ENCODE peak calls at places on chromosomes 4 and X, in seven cellular contexts. D, R, I, G, O, Y and W are unnamed samples. For H3K4me1, the result is how much of the 10 kb centered on the place peaks cover.

GRCh38 chrX:107628662-107629532 is 587 bp downstream of the PRPS1 start:
- DNase-seq in D (peak), R (no peak), I (peak), G (peak), O (peak), Y (peak), W (no peak)

GRCh38 chr4:15649914-15650545 is 5.1 kb downstream of the FBXL5 start:
- DNase-seq in D (no peak), R (no peak), I (peak), G (peak), O (peak), Y (peak), W (peak)

GRCh38 chrX:150148749-150149672 is 210.7 kb upstream of the EOLA2 start:
- DNase-seq in D (no peak), R (no peak), I (no peak), G (peak), O (no peak), Y (no peak), W (no peak)

GRCh38 chrX:140766024-140766611 is 56.6 kb downstream of the LINC00632 start:
- DNase-seq in D (no peak), R (no peak), I (peak), G (peak), O (peak), Y (peak), W (no peak)

GRCh38 chr4:113006632-113007031 is 42.8 kb upstream of the ANK2 start:
- DNase-seq in D (no peak), R (no peak), I (no peak), G (no peak), O (no peak), Y (no peak), W (no peak)

GRCh38 chrX:119398974-119399771 is at the start of gene SLC25A43:
- DNase-seq in D (peak), R (peak), I (peak), G (no peak), O (peak), Y (peak), W (no peak)

GRCh38 chr4:162229670-162230069 is 65.9 kb upstream of the FSTL5 start:
- DNase-seq in D (no peak), R (no peak), I (no peak), G (no peak), O (no peak), Y (peak), W (peak)

GRCh38 chr4:15976456-15977096 is 13.6 kb upstream of the FGFBP2 start:
- DNase-seq in D (no peak), R (no peak), I (peak), G (no peak), O (no peak), Y (no peak), W (no peak)

GRCh38 chrX:113305496-113305895 is 464.9 kb upstream of the AMOT start:
- DNase-seq in D (no peak), R (no peak), I (no peak), G (peak), O (peak), Y (peak), W (no peak)

GRCh38 chrX:24594531-24594930 is 52.6 kb downstream of the PCYT1B start:
- DNase-seq in D (no peak), R (no peak), I (no peak), G (no peak), O (no peak), Y (no peak), W (no peak)
- H3K4me1 ChIP-seq in D (under half), R (under half), I (under half), G (under half), O (under half), Y (under half), W (under half)

GRCh38 chr4:176125063-176125462 is 59.4 kb downstream of the WDR17 start:
- DNase-seq in D (no peak), R (no peak), I (peak), G (peak), O (no peak), Y (no peak), W (no peak)

GRCh38 chr4:176123710-176124407 is 58.2 kb downstream of the WDR17 start:
- DNase-seq in D (no peak), R (no peak), I (peak), G (peak), O (peak), Y (peak), W (no peak)
- TF ChIP-seq CTCF in D (peak), R (peak), I (peak), G (peak), O (peak), Y (peak), W (peak)

GRCh38 chrX:21612154-21612553 is 46.0 kb downstream of the KLHL34 start:
- DNase-seq in D (no peak), R (no peak), I (no peak), G (no peak), O (no peak), Y (no peak), W (no peak)
- H3K4me1 ChIP-seq in D (under half), R (under half), I (under half), G (under half), O (under half), Y (under half), W (under half)

GRCh38 chrX:48474127-48474526 is 1.9 kb upstream of the FTSJ1 start:
- DNase-seq in D (no peak), R (no peak), I (no peak), G (no peak), O (peak), Y (peak), W (no peak)
- TF ChIP-seq CTCF in D (no peak), R (no peak), I (peak), G (peak), O (peak), Y (peak), W (peak)